ENCODE peak calls at places on chromosome 7, in six cellular contexts. One of them, this sample, is unnamed.

GRCh38 chr7:39414669-39415035 is 151.6 kb upstream of the YAE1 start:
- DNase-seq in stimulated activated CD4-positive, alpha-beta T cell treated with anti-CD3 and anti-CD28 coated beads, TNF-alpha, amount 100 ng/mL, for 4 hours: no peak
- DNase-seq in activated CD4-positive, alpha-beta T cell treated with anti-CD3 and anti-CD28 coated beads for 36 hours: no peak
- DNase-seq in RPMI7951: no peak
- DNase-seq in activated T-cell treated with anti-CD3 and anti-CD28 coated beads for 1 hour: no peak
- DNase-seq in mammary epithelial cell: no peak
- DNase-seq in this sample: no peak

GRCh38 chr7:91164948-91165845 is 99.0 kb upstream of the FZD1 start:
- DNase-seq in stimulated activated CD4-positive, alpha-beta T cell treated with anti-CD3 and anti-CD28 coated beads, TNF-alpha, amount 100 ng/mL, for 4 hours: no peak
- DNase-seq in activated CD4-positive, alpha-beta T cell treated with anti-CD3 and anti-CD28 coated beads for 36 hours: no peak
- DNase-seq in RPMI7951: peak
- DNase-seq in activated T-cell treated with anti-CD3 and anti-CD28 coated beads for 1 hour: no peak
- DNase-seq in mammary epithelial cell: peak
- DNase-seq in this sample: no peak

GRCh38 chr7:96989241-96989858 is 16.0 kb upstream of the DLX6 start:
- DNase-seq in stimulated activated CD4-positive, alpha-beta T cell treated with anti-CD3 and anti-CD28 coated beads, TNF-alpha, amount 100 ng/mL, for 4 hours: no peak
- DNase-seq in activated CD4-positive, alpha-beta T cell treated with anti-CD3 and anti-CD28 coated beads for 36 hours: no peak
- DNase-seq in RPMI7951: no peak
- DNase-seq in activated T-cell treated with anti-CD3 and anti-CD28 coated beads for 1 hour: no peak
- DNase-seq in mammary epithelial cell: no peak
- DNase-seq in this sample: no peak

GRCh38 chr7:140350056-140350455 is 48.3 kb downstream of the SLC37A3 start:
- DNase-seq in stimulated activated CD4-positive, alpha-beta T cell treated with anti-CD3 and anti-CD28 coated beads, TNF-alpha, amount 100 ng/mL, for 4 hours: no peak
- DNase-seq in activated CD4-positive, alpha-beta T cell treated with anti-CD3 and anti-CD28 coated beads for 36 hours: no peak
- DNase-seq in RPMI7951: no peak
- DNase-seq in activated T-cell treated with anti-CD3 and anti-CD28 coated beads for 1 hour: no peak
- DNase-seq in mammary epithelial cell: no peak
- DNase-seq in this sample: no peak

GRCh38 chr7:40493609-40494041 is 358.8 kb downstream of the SUGCT start:
- DNase-seq in stimulated activated CD4-positive, alpha-beta T cell treated with anti-CD3 and anti-CD28 coated beads, TNF-alpha, amount 100 ng/mL, for 4 hours: no peak
- DNase-seq in activated CD4-positive, alpha-beta T cell treated with anti-CD3 and anti-CD28 coated beads for 36 hours: no peak
- DNase-seq in RPMI7951: peak
- DNase-seq in activated T-cell treated with anti-CD3 and anti-CD28 coated beads for 1 hour: no peak
- DNase-seq in mammary epithelial cell: peak
- DNase-seq in this sample: no peak

GRCh38 chr7:82373890-82374289 is 69.7 kb downstream of the CACNA2D1 start:
- DNase-seq in stimulated activated CD4-positive, alpha-beta T cell treated with anti-CD3 and anti-CD28 coated beads, TNF-alpha, amount 100 ng/mL, for 4 hours: no peak
- DNase-seq in activated CD4-positive, alpha-beta T cell treated with anti-CD3 and anti-CD28 coated beads for 36 hours: no peak
- DNase-seq in RPMI7951: no peak
- DNase-seq in activated T-cell treated with anti-CD3 and anti-CD28 coated beads for 1 hour: no peak
- DNase-seq in mammary epithelial cell: no peak
- DNase-seq in this sample: no peak

GRCh38 chr7:86598311-86598710 is 45.4 kb upstream of the GRM3 start:
- DNase-seq in stimulated activated CD4-positive, alpha-beta T cell treated with anti-CD3 and anti-CD28 coated beads, TNF-alpha, amount 100 ng/mL, for 4 hours: no peak
- DNase-seq in activated CD4-positive, alpha-beta T cell treated with anti-CD3 and anti-CD28 coated beads for 36 hours: no peak
- DNase-seq in RPMI7951: no peak
- DNase-seq in activated T-cell treated with anti-CD3 and anti-CD28 coated beads for 1 hour: no peak
- DNase-seq in mammary epithelial cell: no peak
- DNase-seq in this sample: no peak

GRCh38 chr7:155887174-155887525 is 74.9 kb upstream of the SHH start:
- DNase-seq in stimulated activated CD4-positive, alpha-beta T cell treated with anti-CD3 and anti-CD28 coated beads, TNF-alpha, amount 100 ng/mL, for 4 hours: no peak
- DNase-seq in activated CD4-positive, alpha-beta T cell treated with anti-CD3 and anti-CD28 coated beads for 36 hours: no peak
- DNase-seq in RPMI7951: no peak
- DNase-seq in activated T-cell treated with anti-CD3 and anti-CD28 coated beads for 1 hour: no peak
- DNase-seq in mammary epithelial cell: no peak
- DNase-seq in this sample: no peak

GRCh38 chr7:30974605-30975256 is 11.0 kb downstream of the GHRHR start:
- DNase-seq in stimulated activated CD4-positive, alpha-beta T cell treated with anti-CD3 and anti-CD28 coated beads, TNF-alpha, amount 100 ng/mL, for 4 hours: no peak
- DNase-seq in activated CD4-positive, alpha-beta T cell treated with anti-CD3 and anti-CD28 coated beads for 36 hours: peak
- DNase-seq in RPMI7951: peak
- DNase-seq in activated T-cell treated with anti-CD3 and anti-CD28 coated beads for 1 hour: no peak
- DNase-seq in mammary epithelial cell: peak
- DNase-seq in this sample: no peak

GRCh38 chr7:55276896-55277295 is 88.2 kb upstream of the LANCL2 start:
- DNase-seq in stimulated activated CD4-positive, alpha-beta T cell treated with anti-CD3 and anti-CD28 coated beads, TNF-alpha, amount 100 ng/mL, for 4 hours: no peak
- DNase-seq in activated CD4-positive, alpha-beta T cell treated with anti-CD3 and anti-CD28 coated beads for 36 hours: no peak
- DNase-seq in RPMI7951: no peak
- DNase-seq in activated T-cell treated with anti-CD3 and anti-CD28 coated beads for 1 hour: no peak
- DNase-seq in mammary epithelial cell: no peak
- DNase-seq in this sample: no peak

GRCh38 chr7:18343047-18343446 is 152.5 kb upstream of the HDAC9 start:
- DNase-seq in stimulated activated CD4-positive, alpha-beta T cell treated with anti-CD3 and anti-CD28 coated beads, TNF-alpha, amount 100 ng/mL, for 4 hours: no peak
- DNase-seq in activated CD4-positive, alpha-beta T cell treated with anti-CD3 and anti-CD28 coated beads for 36 hours: no peak
- DNase-seq in RPMI7951: no peak
- DNase-seq in activated T-cell treated with anti-CD3 and anti-CD28 coated beads for 1 hour: no peak
- DNase-seq in mammary epithelial cell: no peak
- DNase-seq in this sample: no peak